ENCODE peak calls at places on chromosome 11, in seven cellular contexts. T is HAP-1, V is thoracic aorta, O is stomach, P is ovary, L is cardiac muscle cell, G is ascending aorta. A is an unnamed sample.

GRCh38 chr11:46202149-46202548 is 75.3 kb upstream of the CREB3L1 start:
- DNase-seq in T (peak; percentile 81), V (no peak), O (no peak), P (no peak), L (no peak), G (no peak), A (no peak)

GRCh38 chr11:59273008-59273841 is 60.5 kb upstream of the MPEG1 start:
- DNase-seq in T (no peak), V (no peak), O (no peak), P (no peak), L (no peak), G (no peak), A (no peak)

GRCh38 chr11:65593518-65594414 is 1.8 kb downstream of the KCNK7 start:
- DNase-seq in T (no peak), V (no peak), O (no peak), P (peak; percentile 46), L (peak; percentile 55), G (no peak), A (peak; percentile 64)

GRCh38 chr11:128146926-128147605 is 440.3 kb downstream of the ETS1 start:
- DNase-seq in T (no peak), V (no peak), O (no peak), P (no peak), L (no peak), G (no peak), A (no peak)

GRCh38 chr11:111736621-111737055 is 29.6 kb downstream of the PPP2R1B start:
- DNase-seq in T (no peak), V (no peak), O (no peak), P (no peak), L (no peak), G (no peak), A (no peak)

GRCh38 chr11:110251837-110252236 is 44.6 kb downstream of the RDX start:
- DNase-seq in T (no peak), V (no peak), O (peak; percentile 49), P (no peak), L (no peak), G (no peak), A (no peak)

GRCh38 chr11:45864041-45864440 is 16.8 kb downstream of the CRY2 start:
- DNase-seq in T (no peak), V (no peak), O (no peak), P (no peak), L (no peak), G (no peak), A (no peak)

GRCh38 chr11:75349540-75350116 is 1.8 kb downstream of the ARRB1 start:
- DNase-seq in T (no peak), V (no peak), O (no peak), P (peak; percentile 32), L (no peak), G (no peak), A (no peak)

GRCh38 chr11:22478169-22478568 is 140.0 kb downstream of the SLC17A6 start:
- DNase-seq in T (no peak), V (no peak), O (no peak), P (no peak), L (no peak), G (no peak), A (no peak)

GRCh38 chr11:12556788-12557384 is 117.3 kb upstream of the TEAD1 start:
- DNase-seq in T (peak; percentile 26), V (peak; percentile 44), O (peak; percentile 80), P (peak; percentile 58), L (peak; percentile 86), G (peak; percentile 86), A (no peak)

GRCh38 chr11:21556936-21557335 is 635.9 kb upstream of the ANO5 start:
- DNase-seq in T (peak; percentile 85), V (no peak), O (no peak), P (no peak), L (no peak), G (no peak), A (peak; percentile 4)

GRCh38 chr11:391117-392017 is 2.6 kb upstream of the PKP3 start:
- DNase-seq in T (no peak), V (no peak), O (no peak), P (no peak), L (no peak), G (no peak), A (no peak)

GRCh38 chr11:393219-394033 is 583 bp upstream of the PKP3 start:
- DNase-seq in T (no peak), V (no peak), O (peak; percentile 66), P (no peak), L (no peak), G (no peak), A (no peak)

GRCh38 chr11:387193-387793 is 6.7 kb upstream of the PKP3 start:
- DNase-seq in T (no peak), V (no peak), O (no peak), P (no peak), L (no peak), G (no peak), A (no peak)

GRCh38 chr11:392102-392777 is 1.8 kb upstream of the PKP3 start:
- DNase-seq in T (no peak), V (no peak), O (no peak), P (no peak), L (no peak), G (no peak), A (no peak)

DNA sequence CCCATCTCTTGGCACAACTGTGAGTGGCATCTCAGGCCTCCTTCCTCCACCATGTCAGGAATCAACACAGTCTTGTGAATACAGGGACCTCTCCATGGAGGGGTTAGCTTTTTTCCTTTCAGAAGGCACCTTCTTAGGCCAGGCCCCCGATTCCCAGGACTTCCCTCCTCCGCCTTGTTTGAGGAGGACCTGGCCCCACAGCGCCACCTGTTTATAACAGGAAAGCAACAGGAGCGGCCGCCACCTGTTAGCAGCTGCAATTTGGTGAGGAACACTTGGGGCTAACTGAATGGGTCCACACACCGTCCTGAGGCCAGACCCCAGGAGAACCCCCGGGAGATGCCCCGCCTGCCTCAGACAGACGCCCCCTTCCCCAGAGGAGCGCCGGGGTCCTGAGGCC is 3.8 kb upstream of the PKP3 start:
- DNase-seq in T (no peak), V (no peak), O (peak; percentile 64), P (no peak), L (peak; percentile 32), G (no peak), A (no peak)
- H3K4me3 ChIP-seq in T (no peak overlapping the region), V (no peak overlapping the region), O (no peak overlapping the region), P (no peak overlapping the region), L (no peak overlapping the region), G (no peak overlapping the region), A (no peak overlapping the region)

GRCh38 chr11:86499723-86500129 is 125.0 kb downstream of the CCDC81 start:
- DNase-seq in T (no peak), V (no peak), O (peak; percentile 84), P (no peak), L (no peak), G (no peak), A (no peak)
- H3K4me3 ChIP-seq in T (no peak overlapping the region), V (no peak overlapping the region), O (no peak overlapping the region), P (no peak overlapping the region), L (no peak overlapping the region), G (no peak overlapping the region), A (no peak overlapping the region)

DNA sequence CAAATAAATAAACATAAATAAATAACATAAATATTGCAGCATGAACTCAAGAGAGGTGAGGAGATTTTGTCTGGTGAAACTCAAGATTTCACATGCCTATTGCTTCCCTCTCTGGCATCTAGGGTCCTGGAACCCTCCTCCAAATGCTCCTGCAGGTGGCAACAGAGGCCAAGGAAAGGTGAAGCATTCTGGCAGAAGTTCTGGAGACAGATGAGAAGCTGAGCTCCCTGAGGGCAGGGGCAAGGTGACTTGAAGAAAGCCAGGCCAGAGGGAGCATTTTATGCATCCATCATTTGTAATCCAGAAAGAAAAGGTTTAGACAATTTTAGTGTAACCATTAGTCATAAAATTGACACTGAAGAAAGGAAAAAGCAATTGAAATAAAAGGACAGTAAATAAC is 64.9 kb downstream of the ENDOD1 start:
- DNase-seq in T (peak; percentile 57), V (no peak), O (peak; percentile 38), P (no peak), L (peak; percentile 70), G (no peak), A (peak; percentile 74)
- H3K4me3 ChIP-seq in T (no peak overlapping the region), V (no peak overlapping the region), O (no peak overlapping the region), P (no peak overlapping the region), L (no peak overlapping the region), G (no peak overlapping the region), A (no peak overlapping the region)

DNA sequence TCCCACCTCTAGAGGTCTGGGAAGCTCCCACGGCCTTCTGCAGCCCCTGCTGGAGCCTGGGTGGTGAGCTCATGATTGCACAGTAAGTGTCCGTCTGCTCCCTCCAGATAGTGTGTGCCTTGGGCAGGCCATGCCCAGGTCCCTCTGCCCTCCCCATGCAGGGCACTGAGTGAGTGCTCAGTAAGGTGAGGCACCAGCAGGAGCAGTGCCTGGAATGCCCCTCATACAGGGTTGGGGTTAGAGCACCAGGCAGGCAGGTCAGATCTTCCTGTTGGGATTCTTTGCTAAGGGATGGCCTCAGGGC is 50.3 kb downstream of the NAT10 start:
- DNase-seq in T (no peak), V (no peak), O (no peak), P (no peak), L (no peak), G (no peak), A (no peak)
- H3K4me3 ChIP-seq in T (no peak overlapping the region), V (peak overlapping the region; percentile 46), O (no peak overlapping the region), P (no peak overlapping the region), L (no peak overlapping the region), G (no peak overlapping the region), A (no peak overlapping the region)

DNA sequence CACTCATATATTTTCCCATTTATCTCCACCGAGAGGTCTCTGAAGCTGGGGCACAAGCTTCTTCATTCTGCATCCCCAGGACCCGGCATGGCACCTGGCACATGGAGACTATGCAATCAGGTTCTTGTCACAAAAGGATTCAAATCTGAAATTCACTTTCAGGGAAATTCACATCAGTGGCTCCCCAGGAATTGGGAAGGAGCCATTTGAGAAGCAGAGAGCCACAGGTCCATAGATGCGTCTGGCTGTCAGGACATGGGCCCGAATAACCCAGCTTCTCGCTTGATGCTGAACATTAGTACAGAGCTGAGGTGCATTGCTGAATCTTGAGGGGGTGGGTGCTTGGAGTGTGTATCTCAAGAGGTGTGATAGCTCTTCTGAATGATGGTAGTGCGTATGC is 82.5 kb downstream of the TSPAN18 start:
- DNase-seq in T (no peak), V (no peak), O (no peak), P (no peak), L (no peak), G (no peak), A (no peak)
- H3K4me3 ChIP-seq in T (no peak overlapping the region), V (no peak overlapping the region), O (no peak overlapping the region), P (no peak overlapping the region), L (no peak overlapping the region), G (no peak overlapping the region), A (no peak overlapping the region)

GRCh38 chr11:83282084-83282716 is 4.0 kb downstream of the CCDC90B start:
- DNase-seq in T (no peak), V (no peak), O (no peak), P (no peak), L (no peak), G (no peak), A (no peak)

GRCh38 chr11:83285771-83286528 is at the start of gene CCDC90B:
- DNase-seq in T (peak; percentile 98), V (peak; percentile 89), O (peak; percentile 96), P (peak; percentile 93), L (peak; percentile 97), G (peak; percentile 98), A (peak; percentile 95)

GRCh38 chr11:83285131-83285770 is 916 bp downstream of the CCDC90B start:
- DNase-seq in T (no peak), V (no peak), O (no peak), P (no peak), L (no peak), G (no peak), A (no peak)

GRCh38 chr11:83287631-83288030 is 1.5 kb upstream of the CCDC90B start:
- DNase-seq in T (no peak), V (no peak), O (no peak), P (no peak), L (no peak), G (no peak), A (no peak)

GRCh38 chr11:83284501-83285051 is 1.6 kb downstream of the CCDC90B start:
- DNase-seq in T (peak; percentile 73), V (no peak), O (no peak), P (no peak), L (no peak), G (no peak), A (no peak)
- H3K4me3 ChIP-seq in T (peak overlapping the region; percentile 90), V (peak overlapping the region; percentile 86), O (peak overlapping the region; percentile 88), P (peak overlapping the region; percentile 91), L (peak overlapping the region; percentile 78), G (peak overlapping the region; percentile 87), A (peak overlapping the region; percentile 93)

A was measured in BE2C.